ENCODE peak calls at places on chromosomes 12 and 14, in nine cellular contexts. N, K, S, L, O, Q, I, Z and V are unnamed samples.

GRCh38 chr12:28253175-28253641 is 63.0 kb downstream of the CCDC91 start:
- DNase-seq in Q (peak; percentile 14), Z (peak; percentile 72), I (peak; percentile 35), L (no peak), O (no peak), N (no peak), S (no peak), K (no peak), V (no peak)

GRCh38 chr12:4866288-4866687 is 43.4 kb upstream of the KCNA1 start:
- DNase-seq in K (no peak), S (no peak), I (no peak), O (no peak), Q (no peak), Z (no peak), N (no peak), L (no peak), V (no peak)

GRCh38 chr12:94763461-94763860 is 113.1 kb upstream of the TMCC3 start:
- DNase-seq in Z (no peak), O (no peak), Q (no peak), N (no peak), K (no peak), L (no peak), S (no peak), I (no peak), V (no peak)

GRCh38 chr14:38255673-38256357 is at the start of gene CLEC14A:
- DNase-seq in N (peak; percentile 45), K (no peak), S (peak; percentile 86), L (no peak), Q (no peak), Z (peak; percentile 45), O (no peak), I (no peak), V (peak; percentile 11)

GRCh38 chr12:74488134-74488533 is 49.5 kb upstream of the ATXN7L3B start:
- DNase-seq in L (no peak), Q (no peak), Z (no peak), N (no peak), I (no peak), S (no peak), O (no peak), K (no peak), V (no peak)

GRCh38 chr14:52873694-52874093 is 77.2 kb downstream of the FERMT2 start:
- DNase-seq in Z (peak; percentile 84), K (peak; percentile 42), I (peak; percentile 76), O (no peak), N (no peak), L (no peak), Q (no peak), S (no peak), V (no peak)

GRCh38 chr12:121649819-121650353 is 19.6 kb downstream of the MORN3 start:
- DNase-seq in S (no peak), K (no peak), Z (no peak), N (no peak), O (no peak), I (no peak), Q (peak; percentile 88), L (no peak), V (no peak)

GRCh38 chr12:40378721-40379120 is 153.9 kb downstream of the LRRK2 start:
- DNase-seq in I (no peak), Q (no peak), Z (no peak), O (no peak), K (no peak), S (no peak), N (no peak), L (no peak), V (no peak)

GRCh38 chr12:80704430-80704829 is 3.0 kb upstream of the MYF6 start:
- DNase-seq in I (no peak), K (no peak), O (no peak), S (no peak), Z (no peak), Q (no peak), N (no peak), L (no peak), V (no peak)

GRCh38 chr14:37595809-37596595 is 573 bp downstream of the TTC6 start:
- DNase-seq in N (peak; percentile 41), Q (peak; percentile 87), S (no peak), O (no peak), L (peak; percentile 90), K (no peak), Z (no peak), I (no peak), V (no peak)

GRCh38 chr12:101243074-101243473 is 33.0 kb upstream of the SLC5A8 start:
- DNase-seq in K (no peak), O (no peak), S (no peak), L (no peak), N (no peak), Z (no peak), Q (no peak), I (no peak), V (no peak)

GRCh38 chr12:91551242-91551641 is 368.6 kb upstream of the DCN start:
- DNase-seq in O (no peak), N (no peak), I (no peak), K (no peak), L (no peak), Q (no peak), Z (no peak), S (no peak), V (no peak)

GRCh38 chr14:23539209-23539866 is 12.2 kb downstream of the ZFHX2 start:
- DNase-seq in K (no peak), S (no peak), N (peak; percentile 71), Z (peak; percentile 63), I (peak; percentile 49), L (no peak), O (peak; percentile 23), Q (peak; percentile 66), V (peak; percentile 65)

GRCh38 chr12:98601924-98602323 is 8.4 kb downstream of the SLC25A3 start:
- DNase-seq in Z (no peak), Q (no peak), S (no peak), I (no peak), N (no peak), L (no peak), K (no peak), O (no peak), V (no peak)

GRCh38 chr12:51421266-51421884 is 3.3 kb upstream of the SLC4A8 start:
- DNase-seq in I (peak; percentile 80), L (peak; percentile 46), N (peak; percentile 61), Z (peak; percentile 80), O (peak; percentile 71), S (peak; percentile 30), K (peak; percentile 54), Q (peak; percentile 63), V (peak; percentile 42)

GRCh38 chr14:105365681-105366080 is 32.7 kb upstream of the TEX22 start:
- DNase-seq in K (no peak), S (no peak), I (no peak), N (no peak), O (no peak), Z (no peak), Q (no peak), L (no peak), V (no peak)

GRCh38 chr14:79513446-79513845 is 697.9 kb downstream of the DIO2 start:
- DNase-seq in Z (no peak), Q (no peak), K (no peak), L (no peak), S (no peak), O (no peak), N (no peak), I (no peak), V (no peak)

GRCh38 chr12:30646821-30647220 is 48.8 kb downstream of the IPO8 start:
- DNase-seq in N (no peak), L (no peak), K (no peak), S (no peak), I (peak; percentile 14), Q (no peak), O (no peak), Z (no peak), V (no peak)

GRCh38 chr12:30640392-30640791 is 55.3 kb downstream of the IPO8 start:
- DNase-seq in N (no peak), K (no peak), S (no peak), Z (no peak), I (no peak), Q (no peak), L (no peak), O (no peak), V (no peak)

DNA sequence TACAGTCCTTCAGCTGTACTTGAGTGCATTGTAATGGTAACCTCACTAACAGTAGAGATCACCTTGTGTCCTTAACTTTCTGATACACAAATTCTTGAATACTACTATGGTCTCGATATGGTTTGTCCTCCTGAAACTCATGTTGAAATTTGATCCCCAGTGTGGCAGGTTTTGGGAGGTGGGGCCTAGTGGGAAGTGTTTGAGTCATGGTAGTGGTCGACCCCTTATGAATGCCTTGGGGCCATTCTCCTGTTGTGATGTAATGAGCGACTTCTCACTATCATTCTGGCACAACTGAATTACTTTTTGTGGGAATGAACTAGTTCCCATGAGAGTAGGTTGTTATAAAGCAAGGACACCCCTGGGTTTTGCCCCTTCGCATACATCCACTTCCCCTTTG is 52.3 kb downstream of the IPO8 start:
- DNase-seq in I (no peak), Z (peak; percentile 25), Q (no peak), L (no peak), N (no peak), O (no peak), S (no peak), K (no peak), V (no peak)
- TF ChIP-seq CTCF in I (no peak), Z (no peak), Q (no peak), L (no peak), N (no peak), O (no peak), S (no peak), K (no peak), V (no peak)

GRCh38 chr14:69056389-69056788 is 77.3 kb upstream of the ACTN1 start:
- DNase-seq in O (peak; percentile 51), L (no peak), I (no peak), Q (no peak), K (no peak), S (no peak), Z (peak; percentile 73), N (no peak), V (no peak)
- TF ChIP-seq CTCF in O (peak; percentile 13), L (no peak), I (no peak), Q (no peak), K (no peak), S (no peak), Z (peak; percentile 31), N (no peak), V (no peak)

DNA sequence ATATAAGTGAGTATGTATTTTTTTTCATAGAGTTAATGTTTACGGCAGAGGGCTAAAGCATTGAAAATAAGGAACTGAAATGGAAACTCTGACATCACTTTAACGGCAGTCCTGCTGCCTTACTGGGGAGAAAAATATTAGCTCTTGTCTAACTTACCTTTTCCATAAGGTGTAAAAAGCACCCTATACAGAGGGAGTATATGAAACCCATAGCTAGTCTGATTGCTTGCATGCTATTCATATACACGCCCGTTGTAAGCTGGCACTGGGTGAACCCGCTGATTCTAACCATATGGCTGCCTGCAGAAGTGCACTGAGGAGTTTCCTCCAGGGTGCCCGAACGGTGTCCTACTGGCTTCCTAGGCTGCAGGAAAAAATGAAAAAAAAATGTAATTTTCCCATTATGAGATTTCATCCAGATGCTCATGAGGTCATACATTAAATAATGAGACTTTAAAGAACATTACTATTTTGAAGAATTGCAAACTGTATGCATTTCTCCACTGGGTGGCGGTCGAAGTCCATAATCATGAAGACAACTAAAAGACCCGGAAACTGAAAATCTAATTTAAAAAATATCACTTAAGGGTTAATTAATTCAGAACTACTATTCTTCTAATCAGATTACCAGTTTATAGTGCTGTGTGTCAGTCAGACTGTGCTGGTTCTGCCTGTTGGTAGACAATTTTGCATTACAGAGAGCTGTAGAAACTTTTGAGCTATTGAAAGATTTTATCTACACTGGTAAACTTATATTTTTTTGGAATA is 144.7 kb downstream of the ALX1 start:
- DNase-seq in O (no peak), N (peak; percentile 37), Z (peak; percentile 63), L (peak; percentile 51), Q (no peak), S (no peak), I (peak; percentile 50), K (no peak), V (peak; percentile 23)
- TF ChIP-seq CTCF in O (peak; percentile 73), N (peak; percentile 57), Z (peak; percentile 60), L (peak; percentile 46), Q (no peak), S (no peak), I (peak; percentile 52), K (peak; percentile 48), V (peak; percentile 21)

GRCh38 chr12:2011641-2012607 is 7.7 kb upstream of the DCP1B start:
- DNase-seq in O (no peak), S (no peak), K (no peak), L (no peak), Z (no peak), Q (no peak), I (no peak), N (no peak), V (no peak)
- TF ChIP-seq CTCF in O (no peak), S (no peak), K (no peak), L (no peak), Z (no peak), Q (no peak), I (no peak), N (no peak), V (no peak)